ENCODE peak calls at places on chromosomes 3 and 15, in eight cellular contexts. One of them, this sample, is unnamed.

GRCh38 chr3:42647821-42648459 is 5.6 kb upstream of the ZBTB47 start:
- DNase-seq in body of pancreas: no peak
- DNase-seq in activated naive CD8-positive, alpha-beta T cell treated with anti-CD3 and anti-CD28 coated beads, Interleukin-2, amount 10 ng/mL, durations not matched to agents 7 days and 5 days: no peak
- DNase-seq in transverse colon: no peak
- DNase-seq in bronchial epithelial cell: no peak
- DNase-seq in NCI-H1092 treated with DMSO at 0.1 percent for 48 hours: no peak
- DNase-seq in kidney tubule cell: no peak
- DNase-seq in psoas muscle: no peak
- DNase-seq in this sample: no peak

GRCh38 chr3:43791246-43791645 is 100.5 kb downstream of the ABHD5 start:
- DNase-seq in bronchial epithelial cell: no peak
- DNase-seq in kidney tubule cell: no peak
- DNase-seq in NCI-H1092 treated with DMSO at 0.1 percent for 48 hours: no peak
- DNase-seq in transverse colon: no peak
- DNase-seq in psoas muscle: no peak
- DNase-seq in body of pancreas: no peak
- DNase-seq in activated naive CD8-positive, alpha-beta T cell treated with anti-CD3 and anti-CD28 coated beads, Interleukin-2, amount 10 ng/mL, durations not matched to agents 7 days and 5 days: no peak
- DNase-seq in this sample: no peak

GRCh38 chr3:58151637-58152036 is 59.1 kb downstream of the DNASE1L3 start:
- DNase-seq in body of pancreas: peak
- DNase-seq in psoas muscle: no peak
- DNase-seq in activated naive CD8-positive, alpha-beta T cell treated with anti-CD3 and anti-CD28 coated beads, Interleukin-2, amount 10 ng/mL, durations not matched to agents 7 days and 5 days: no peak
- DNase-seq in kidney tubule cell: no peak
- DNase-seq in NCI-H1092 treated with DMSO at 0.1 percent for 48 hours: no peak
- DNase-seq in transverse colon: no peak
- DNase-seq in bronchial epithelial cell: no peak
- DNase-seq in this sample: no peak

GRCh38 chr15:36301931-36302330 is 277.5 kb upstream of the CDIN1 start:
- DNase-seq in activated naive CD8-positive, alpha-beta T cell treated with anti-CD3 and anti-CD28 coated beads, Interleukin-2, amount 10 ng/mL, durations not matched to agents 7 days and 5 days: no peak
- DNase-seq in psoas muscle: no peak
- DNase-seq in kidney tubule cell: no peak
- DNase-seq in bronchial epithelial cell: no peak
- DNase-seq in body of pancreas: no peak
- DNase-seq in transverse colon: no peak
- DNase-seq in NCI-H1092 treated with DMSO at 0.1 percent for 48 hours: no peak
- DNase-seq in this sample: no peak

GRCh38 chr3:13544293-13544831 is 4.6 kb upstream of the FBLN2 start:
- DNase-seq in psoas muscle: peak
- DNase-seq in body of pancreas: no peak
- DNase-seq in activated naive CD8-positive, alpha-beta T cell treated with anti-CD3 and anti-CD28 coated beads, Interleukin-2, amount 10 ng/mL, durations not matched to agents 7 days and 5 days: peak
- DNase-seq in bronchial epithelial cell: peak
- DNase-seq in NCI-H1092 treated with DMSO at 0.1 percent for 48 hours: no peak
- DNase-seq in kidney tubule cell: no peak
- DNase-seq in transverse colon: no peak
- DNase-seq in this sample: no peak

GRCh38 chr3:31197941-31198340 is 303.5 kb upstream of the GADL1 start:
- DNase-seq in kidney tubule cell: no peak
- DNase-seq in body of pancreas: no peak
- DNase-seq in activated naive CD8-positive, alpha-beta T cell treated with anti-CD3 and anti-CD28 coated beads, Interleukin-2, amount 10 ng/mL, durations not matched to agents 7 days and 5 days: no peak
- DNase-seq in psoas muscle: no peak
- DNase-seq in bronchial epithelial cell: peak
- DNase-seq in NCI-H1092 treated with DMSO at 0.1 percent for 48 hours: no peak
- DNase-seq in transverse colon: peak
- DNase-seq in this sample: no peak

GRCh38 chr15:33425149-33425548 is 114.4 kb downstream of the RYR3 start:
- DNase-seq in body of pancreas: no peak
- DNase-seq in activated naive CD8-positive, alpha-beta T cell treated with anti-CD3 and anti-CD28 coated beads, Interleukin-2, amount 10 ng/mL, durations not matched to agents 7 days and 5 days: no peak
- DNase-seq in psoas muscle: no peak
- DNase-seq in kidney tubule cell: peak
- DNase-seq in transverse colon: no peak
- DNase-seq in bronchial epithelial cell: peak
- DNase-seq in NCI-H1092 treated with DMSO at 0.1 percent for 48 hours: no peak
- DNase-seq in this sample: no peak

GRCh38 chr3:195450731-195451229 is 8.0 kb upstream of the ACAP2 start:
- DNase-seq in NCI-H1092 treated with DMSO at 0.1 percent for 48 hours: no peak
- DNase-seq in activated naive CD8-positive, alpha-beta T cell treated with anti-CD3 and anti-CD28 coated beads, Interleukin-2, amount 10 ng/mL, durations not matched to agents 7 days and 5 days: no peak
- DNase-seq in kidney tubule cell: no peak
- DNase-seq in psoas muscle: peak
- DNase-seq in bronchial epithelial cell: no peak
- DNase-seq in body of pancreas: no peak
- DNase-seq in transverse colon: no peak
- DNase-seq in this sample: no peak

GRCh38 chr3:169694117-169694516 is 30.6 kb upstream of the MECOM start:
- DNase-seq in body of pancreas: no peak
- DNase-seq in activated naive CD8-positive, alpha-beta T cell treated with anti-CD3 and anti-CD28 coated beads, Interleukin-2, amount 10 ng/mL, durations not matched to agents 7 days and 5 days: no peak
- DNase-seq in psoas muscle: no peak
- DNase-seq in NCI-H1092 treated with DMSO at 0.1 percent for 48 hours: no peak
- DNase-seq in transverse colon: no peak
- DNase-seq in bronchial epithelial cell: no peak
- DNase-seq in kidney tubule cell: peak
- DNase-seq in this sample: no peak

GRCh38 chr3:14791343-14791945 is 27.3 kb upstream of the FGD5 start:
- DNase-seq in bronchial epithelial cell: peak
- DNase-seq in activated naive CD8-positive, alpha-beta T cell treated with anti-CD3 and anti-CD28 coated beads, Interleukin-2, amount 10 ng/mL, durations not matched to agents 7 days and 5 days: peak
- DNase-seq in transverse colon: peak
- DNase-seq in psoas muscle: peak
- DNase-seq in kidney tubule cell: peak
- DNase-seq in body of pancreas: peak
- DNase-seq in NCI-H1092 treated with DMSO at 0.1 percent for 48 hours: peak
- DNase-seq in this sample: peak

GRCh38 chr15:34984884-34985630 is 3.0 kb downstream of the ZNF770 start:
- DNase-seq in kidney tubule cell: peak
- DNase-seq in body of pancreas: no peak
- DNase-seq in NCI-H1092 treated with DMSO at 0.1 percent for 48 hours: no peak
- DNase-seq in activated naive CD8-positive, alpha-beta T cell treated with anti-CD3 and anti-CD28 coated beads, Interleukin-2, amount 10 ng/mL, durations not matched to agents 7 days and 5 days: no peak
- DNase-seq in psoas muscle: peak
- DNase-seq in transverse colon: no peak
- DNase-seq in bronchial epithelial cell: peak
- DNase-seq in this sample: peak

GRCh38 chr3:193981534-193981933 is 154.4 kb upstream of the HES1 start:
- DNase-seq in activated naive CD8-positive, alpha-beta T cell treated with anti-CD3 and anti-CD28 coated beads, Interleukin-2, amount 10 ng/mL, durations not matched to agents 7 days and 5 days: no peak
- DNase-seq in NCI-H1092 treated with DMSO at 0.1 percent for 48 hours: no peak
- DNase-seq in kidney tubule cell: no peak
- DNase-seq in psoas muscle: no peak
- DNase-seq in bronchial epithelial cell: no peak
- DNase-seq in transverse colon: no peak
- DNase-seq in body of pancreas: no peak
- DNase-seq in this sample: no peak

GRCh38 chr3:184772667-184773272 is 39.2 kb upstream of the VPS8 start:
- DNase-seq in body of pancreas: no peak
- DNase-seq in kidney tubule cell: no peak
- DNase-seq in NCI-H1092 treated with DMSO at 0.1 percent for 48 hours: no peak
- DNase-seq in activated naive CD8-positive, alpha-beta T cell treated with anti-CD3 and anti-CD28 coated beads, Interleukin-2, amount 10 ng/mL, durations not matched to agents 7 days and 5 days: no peak
- DNase-seq in psoas muscle: no peak
- DNase-seq in bronchial epithelial cell: no peak
- DNase-seq in transverse colon: no peak
- DNase-seq in this sample: no peak

GRCh38 chr3:131995936-131996335 is 38.9 kb downstream of the CPNE4 start:
- DNase-seq in body of pancreas: no peak
- DNase-seq in psoas muscle: no peak
- DNase-seq in kidney tubule cell: no peak
- DNase-seq in NCI-H1092 treated with DMSO at 0.1 percent for 48 hours: no peak
- DNase-seq in transverse colon: no peak
- DNase-seq in activated naive CD8-positive, alpha-beta T cell treated with anti-CD3 and anti-CD28 coated beads, Interleukin-2, amount 10 ng/mL, durations not matched to agents 7 days and 5 days: no peak
- DNase-seq in bronchial epithelial cell: no peak
- DNase-seq in this sample: peak

GRCh38 chr3:190375250-190375649 is 12.7 kb upstream of the CLDN16 start:
- DNase-seq in psoas muscle: no peak
- DNase-seq in activated naive CD8-positive, alpha-beta T cell treated with anti-CD3 and anti-CD28 coated beads, Interleukin-2, amount 10 ng/mL, durations not matched to agents 7 days and 5 days: no peak
- DNase-seq in body of pancreas: no peak
- DNase-seq in bronchial epithelial cell: peak
- DNase-seq in transverse colon: no peak
- DNase-seq in NCI-H1092 treated with DMSO at 0.1 percent for 48 hours: no peak
- DNase-seq in kidney tubule cell: peak
- DNase-seq in this sample: no peak

GRCh38 chr3:11582123-11582968 is 61.4 kb downstream of the VGLL4 start:
- DNase-seq in activated naive CD8-positive, alpha-beta T cell treated with anti-CD3 and anti-CD28 coated beads, Interleukin-2, amount 10 ng/mL, durations not matched to agents 7 days and 5 days: no peak
- DNase-seq in transverse colon: peak
- DNase-seq in NCI-H1092 treated with DMSO at 0.1 percent for 48 hours: no peak
- DNase-seq in body of pancreas: peak
- DNase-seq in kidney tubule cell: peak
- DNase-seq in psoas muscle: peak
- DNase-seq in bronchial epithelial cell: peak
- DNase-seq in this sample: no peak

GRCh38 chr3:111917300-111917699 is 58.2 kb downstream of the PHLDB2 start:
- DNase-seq in bronchial epithelial cell: peak
- DNase-seq in body of pancreas: no peak
- DNase-seq in kidney tubule cell: peak
- DNase-seq in transverse colon: no peak
- DNase-seq in NCI-H1092 treated with DMSO at 0.1 percent for 48 hours: no peak
- DNase-seq in psoas muscle: no peak
- DNase-seq in activated naive CD8-positive, alpha-beta T cell treated with anti-CD3 and anti-CD28 coated beads, Interleukin-2, amount 10 ng/mL, durations not matched to agents 7 days and 5 days: no peak
- DNase-seq in this sample: peak

GRCh38 chr3:72271215-72271614 is 486.3 kb upstream of the PROK2 start:
- DNase-seq in kidney tubule cell: no peak
- DNase-seq in psoas muscle: no peak
- DNase-seq in body of pancreas: peak
- DNase-seq in bronchial epithelial cell: no peak
- DNase-seq in activated naive CD8-positive, alpha-beta T cell treated with anti-CD3 and anti-CD28 coated beads, Interleukin-2, amount 10 ng/mL, durations not matched to agents 7 days and 5 days: no peak
- DNase-seq in NCI-H1092 treated with DMSO at 0.1 percent for 48 hours: no peak
- DNase-seq in transverse colon: no peak
- DNase-seq in this sample: no peak

GRCh38 chr3:115999001-115999400 is 375.7 kb downstream of the GAP43 start:
- DNase-seq in bronchial epithelial cell: no peak
- DNase-seq in NCI-H1092 treated with DMSO at 0.1 percent for 48 hours: no peak
- DNase-seq in activated naive CD8-positive, alpha-beta T cell treated with anti-CD3 and anti-CD28 coated beads, Interleukin-2, amount 10 ng/mL, durations not matched to agents 7 days and 5 days: no peak
- DNase-seq in psoas muscle: no peak
- DNase-seq in transverse colon: no peak
- DNase-seq in kidney tubule cell: no peak
- DNase-seq in body of pancreas: no peak
- DNase-seq in this sample: no peak

GRCh38 chr3:44962606-44963393 is 13.2 kb downstream of the ZDHHC3 start:
- DNase-seq in bronchial epithelial cell: peak
- DNase-seq in NCI-H1092 treated with DMSO at 0.1 percent for 48 hours: no peak
- DNase-seq in kidney tubule cell: no peak
- DNase-seq in body of pancreas: no peak
- DNase-seq in psoas muscle: no peak
- DNase-seq in activated naive CD8-positive, alpha-beta T cell treated with anti-CD3 and anti-CD28 coated beads, Interleukin-2, amount 10 ng/mL, durations not matched to agents 7 days and 5 days: no peak
- DNase-seq in transverse colon: no peak
- DNase-seq in this sample: peak

GRCh38 chr3:144265527-144266100 is 294.0 kb downstream of the DIPK2A start:
- DNase-seq in bronchial epithelial cell: no peak
- DNase-seq in kidney tubule cell: no peak
- DNase-seq in NCI-H1092 treated with DMSO at 0.1 percent for 48 hours: no peak
- DNase-seq in transverse colon: no peak
- DNase-seq in psoas muscle: no peak
- DNase-seq in body of pancreas: no peak
- DNase-seq in activated naive CD8-positive, alpha-beta T cell treated with anti-CD3 and anti-CD28 coated beads, Interleukin-2, amount 10 ng/mL, durations not matched to agents 7 days and 5 days: no peak
- DNase-seq in this sample: no peak

GRCh38 chr15:74202461-74203401 is at the start of gene STRA6:
- DNase-seq in kidney tubule cell: no peak
- DNase-seq in NCI-H1092 treated with DMSO at 0.1 percent for 48 hours: no peak
- DNase-seq in body of pancreas: no peak
- DNase-seq in transverse colon: no peak
- DNase-seq in bronchial epithelial cell: peak
- DNase-seq in psoas muscle: no peak
- DNase-seq in activated naive CD8-positive, alpha-beta T cell treated with anti-CD3 and anti-CD28 coated beads, Interleukin-2, amount 10 ng/mL, durations not matched to agents 7 days and 5 days: no peak
- DNase-seq in this sample: no peak

GRCh38 chr3:184448321-184449160 is 68.7 kb downstream of the CHRD start:
- DNase-seq in activated naive CD8-positive, alpha-beta T cell treated with anti-CD3 and anti-CD28 coated beads, Interleukin-2, amount 10 ng/mL, durations not matched to agents 7 days and 5 days: no peak
- DNase-seq in kidney tubule cell: peak
- DNase-seq in bronchial epithelial cell: peak
- DNase-seq in transverse colon: no peak
- DNase-seq in body of pancreas: no peak
- DNase-seq in NCI-H1092 treated with DMSO at 0.1 percent for 48 hours: no peak
- DNase-seq in psoas muscle: no peak
- DNase-seq in this sample: peak

GRCh38 chr3:72761410-72761809 is 86.8 kb downstream of the SHQ1 start:
- DNase-seq in psoas muscle: no peak
- DNase-seq in transverse colon: no peak
- DNase-seq in kidney tubule cell: no peak
- DNase-seq in bronchial epithelial cell: no peak
- DNase-seq in body of pancreas: no peak
- DNase-seq in NCI-H1092 treated with DMSO at 0.1 percent for 48 hours: no peak
- DNase-seq in activated naive CD8-positive, alpha-beta T cell treated with anti-CD3 and anti-CD28 coated beads, Interleukin-2, amount 10 ng/mL, durations not matched to agents 7 days and 5 days: no peak
- DNase-seq in this sample: no peak

GRCh38 chr3:51670053-51670666 is 892 bp upstream of the TEX264 start:
- DNase-seq in body of pancreas: no peak
- DNase-seq in kidney tubule cell: no peak
- DNase-seq in bronchial epithelial cell: peak
- DNase-seq in NCI-H1092 treated with DMSO at 0.1 percent for 48 hours: no peak
- DNase-seq in transverse colon: no peak
- DNase-seq in psoas muscle: no peak
- DNase-seq in activated naive CD8-positive, alpha-beta T cell treated with anti-CD3 and anti-CD28 coated beads, Interleukin-2, amount 10 ng/mL, durations not matched to agents 7 days and 5 days: no peak
- DNase-seq in this sample: peak

GRCh38 chr3:157239082-157239704 is 79.2 kb upstream of the CCNL1 start:
- DNase-seq in body of pancreas: peak
- DNase-seq in bronchial epithelial cell: peak
- DNase-seq in NCI-H1092 treated with DMSO at 0.1 percent for 48 hours: peak
- DNase-seq in transverse colon: peak
- DNase-seq in psoas muscle: peak
- DNase-seq in activated naive CD8-positive, alpha-beta T cell treated with anti-CD3 and anti-CD28 coated beads, Interleukin-2, amount 10 ng/mL, durations not matched to agents 7 days and 5 days: peak
- DNase-seq in kidney tubule cell: peak
- DNase-seq in this sample: peak

GRCh38 chr3:99500485-99500884 is 137.9 kb upstream of the COL8A1 start:
- DNase-seq in kidney tubule cell: peak
- DNase-seq in NCI-H1092 treated with DMSO at 0.1 percent for 48 hours: no peak
- DNase-seq in body of pancreas: no peak
- DNase-seq in activated naive CD8-positive, alpha-beta T cell treated with anti-CD3 and anti-CD28 coated beads, Interleukin-2, amount 10 ng/mL, durations not matched to agents 7 days and 5 days: no peak
- DNase-seq in psoas muscle: no peak
- DNase-seq in bronchial epithelial cell: no peak
- DNase-seq in transverse colon: no peak
- DNase-seq in this sample: no peak

GRCh38 chr3:166177130-166177529 is 339.9 kb upstream of the BCHE start:
- DNase-seq in kidney tubule cell: peak
- DNase-seq in NCI-H1092 treated with DMSO at 0.1 percent for 48 hours: no peak
- DNase-seq in bronchial epithelial cell: no peak
- DNase-seq in transverse colon: no peak
- DNase-seq in body of pancreas: no peak
- DNase-seq in activated naive CD8-positive, alpha-beta T cell treated with anti-CD3 and anti-CD28 coated beads, Interleukin-2, amount 10 ng/mL, durations not matched to agents 7 days and 5 days: no peak
- DNase-seq in psoas muscle: no peak
- DNase-seq in this sample: no peak

GRCh38 chr3:12294885-12295580 is 6.2 kb downstream of the PPARG start:
- DNase-seq in body of pancreas: no peak
- DNase-seq in transverse colon: no peak
- DNase-seq in activated naive CD8-positive, alpha-beta T cell treated with anti-CD3 and anti-CD28 coated beads, Interleukin-2, amount 10 ng/mL, durations not matched to agents 7 days and 5 days: no peak
- DNase-seq in bronchial epithelial cell: peak
- DNase-seq in kidney tubule cell: peak
- DNase-seq in NCI-H1092 treated with DMSO at 0.1 percent for 48 hours: no peak
- DNase-seq in psoas muscle: no peak
- DNase-seq in this sample: peak

GRCh38 chr3:50457988-50458387 is 45.4 kb downstream of the CACNA2D2 start:
- DNase-seq in body of pancreas: no peak
- DNase-seq in psoas muscle: no peak
- DNase-seq in bronchial epithelial cell: no peak
- DNase-seq in NCI-H1092 treated with DMSO at 0.1 percent for 48 hours: no peak
- DNase-seq in kidney tubule cell: no peak
- DNase-seq in activated naive CD8-positive, alpha-beta T cell treated with anti-CD3 and anti-CD28 coated beads, Interleukin-2, amount 10 ng/mL, durations not matched to agents 7 days and 5 days: no peak
- DNase-seq in transverse colon: no peak
- DNase-seq in this sample: no peak

GRCh38 chr3:173618703-173619102 is 221.2 kb downstream of the NLGN1 start:
- DNase-seq in NCI-H1092 treated with DMSO at 0.1 percent for 48 hours: peak
- DNase-seq in psoas muscle: no peak
- DNase-seq in bronchial epithelial cell: no peak
- DNase-seq in kidney tubule cell: no peak
- DNase-seq in transverse colon: no peak
- DNase-seq in activated naive CD8-positive, alpha-beta T cell treated with anti-CD3 and anti-CD28 coated beads, Interleukin-2, amount 10 ng/mL, durations not matched to agents 7 days and 5 days: no peak
- DNase-seq in body of pancreas: no peak
- DNase-seq in this sample: no peak

GRCh38 chr15:91584895-91585294 is 268.6 kb upstream of the SLCO3A1 start:
- DNase-seq in bronchial epithelial cell: no peak
- DNase-seq in kidney tubule cell: no peak
- DNase-seq in body of pancreas: no peak
- DNase-seq in psoas muscle: no peak
- DNase-seq in activated naive CD8-positive, alpha-beta T cell treated with anti-CD3 and anti-CD28 coated beads, Interleukin-2, amount 10 ng/mL, durations not matched to agents 7 days and 5 days: no peak
- DNase-seq in NCI-H1092 treated with DMSO at 0.1 percent for 48 hours: no peak
- DNase-seq in transverse colon: no peak
- DNase-seq in this sample: no peak

GRCh38 chr3:56778904-56779303 is 22.8 kb downstream of the ARHGEF3 start:
- DNase-seq in activated naive CD8-positive, alpha-beta T cell treated with anti-CD3 and anti-CD28 coated beads, Interleukin-2, amount 10 ng/mL, durations not matched to agents 7 days and 5 days: no peak
- DNase-seq in kidney tubule cell: no peak
- DNase-seq in psoas muscle: no peak
- DNase-seq in NCI-H1092 treated with DMSO at 0.1 percent for 48 hours: no peak
- DNase-seq in body of pancreas: no peak
- DNase-seq in bronchial epithelial cell: no peak
- DNase-seq in transverse colon: no peak
- DNase-seq in this sample: no peak

GRCh38 chr3:134463676-134464611 is 21.8 kb downstream of the ANAPC13 start:
- DNase-seq in body of pancreas: peak
- DNase-seq in NCI-H1092 treated with DMSO at 0.1 percent for 48 hours: no peak
- DNase-seq in transverse colon: peak
- DNase-seq in bronchial epithelial cell: no peak
- DNase-seq in psoas muscle: peak
- DNase-seq in kidney tubule cell: no peak
- DNase-seq in activated naive CD8-positive, alpha-beta T cell treated with anti-CD3 and anti-CD28 coated beads, Interleukin-2, amount 10 ng/mL, durations not matched to agents 7 days and 5 days: no peak
- DNase-seq in this sample: no peak